ENCODE peak calls at places on chromosomes 6 and 20, in five cellular contexts. G is AG10803, K is midbrain, L is DMS153, N is HAP-1. H is an unnamed sample.

GRCh38 chr6:95083506-95083905 is 493.8 kb upstream of the MANEA start:
- DNase-seq in N (no peak), K (no peak), L (no peak), G (no peak), H (no peak)

GRCh38 chr6:43584892-43585570 is 9.0 kb downstream of the POLH start:
- DNase-seq in L (no peak), N (no peak), G (peak), K (no peak), H (no peak)

GRCh38 chr6:11730645-11731044 is 48.0 kb downstream of the ADTRP start:
- DNase-seq in N (no peak), K (no peak), G (no peak), L (no peak), H (no peak)

GRCh38 chr20:221258-221830 is 5.7 kb upstream of the DEFB129 start:
- DNase-seq in N (no peak), G (no peak), K (no peak), L (no peak), H (no peak)

GRCh38 chr6:170251776-170252571 is 38.9 kb downstream of the DLL1 start:
- DNase-seq in L (no peak), K (no peak), G (no peak), N (no peak), H (no peak)

GRCh38 chr6:16236648-16237199 is 1.7 kb upstream of the GMPR start:
- DNase-seq in N (no peak), K (no peak), L (no peak), G (peak), H (no peak)

GRCh38 chr20:58698741-58699141 is 6.1 kb downstream of the NPEPL1 start:
- DNase-seq in N (no peak), L (no peak), G (no peak), K (no peak), H (peak)

GRCh38 chr6:148414836-148415235 is 72.2 kb downstream of the SASH1 start:
- DNase-seq in L (no peak), N (no peak), G (peak), K (no peak), H (no peak)

GRCh38 chr6:15901141-15902115 is 227.5 kb upstream of the MYLIP start:
- DNase-seq in K (no peak), G (no peak), L (peak), N (no peak), H (no peak)

GRCh38 chr6:27761391-27761790 is 150.8 kb downstream of the OR2B2 start:
- DNase-seq in G (no peak), L (no peak), K (no peak), N (no peak), H (no peak)

H was measured in cardiac septum.